ENCODE peak calls at places on chromosome 20, in four cellular contexts. C is neural progenitor cell, I is GM23248, A is SK-N-SH. X is an unnamed sample.

GRCh38 chr20:25032065-25032477 is 25.9 kb downstream of the ACSS1 start:
- DNase-seq in C (no peak), I (no peak), A (no peak), X (peak; percentile 14)

GRCh38 chr20:35563834-35564233 is 22.0 kb downstream of the ERGIC3 start:
- DNase-seq in C (no peak), I (no peak), A (no peak), X (no peak)

GRCh38 chr20:38290829-38291581 is 13.0 kb upstream of the BPI start:
- DNase-seq in C (peak; percentile 77), I (peak; percentile 73), A (peak; percentile 42), X (peak; percentile 92)

GRCh38 chr20:37932919-37933318 is 30.0 kb downstream of the VSTM2L start:
- DNase-seq in C (no peak), I (no peak), A (no peak), X (no peak)

GRCh38 chr20:44035924-44036323 is 121.3 kb downstream of the TOX2 start:
- DNase-seq in C (no peak), I (no peak), A (no peak), X (no peak)

GRCh38 chr20:50215917-50216316 is 25.3 kb downstream of the CEBPB start:
- DNase-seq in C (no peak), I (no peak), A (no peak), X (no peak)

GRCh38 chr20:3804781-3805180 is 8.7 kb downstream of the CDC25B start:
- DNase-seq in C (no peak), I (no peak), A (no peak), X (no peak)

GRCh38 chr20:1893721-1894470 is 1.3 kb upstream of the SIRPA start:
- DNase-seq in C (no peak), I (peak; percentile 47), A (no peak), X (peak; percentile 81)

GRCh38 chr20:62618622-62619529 is 23.4 kb upstream of the SLCO4A1 start:
- DNase-seq in C (peak; percentile 46), I (no peak), A (no peak), X (peak; percentile 24)

GRCh38 chr20:20184149-20184548 is 131.8 kb downstream of the CFAP61 start:
- DNase-seq in C (no peak), I (peak; percentile 18), A (no peak), X (peak; percentile 41)

GRCh38 chr20:45229264-45230056 is 8.3 kb downstream of the SEMG2 start:
- DNase-seq in C (peak; percentile 30), I (peak; percentile 23), A (peak; percentile 12), X (peak; percentile 91)

GRCh38 chr20:34299925-34300806 is 3.0 kb downstream of the AHCY start:
- DNase-seq in C (no peak), I (peak; percentile 27), A (no peak), X (no peak)

GRCh38 chr20:576156-576555 is 32.6 kb upstream of the CSNK2A1 start:
- DNase-seq in C (no peak), I (no peak), A (no peak), X (no peak)

GRCh38 chr20:52191132-52191435 is 495 bp downstream of the ZFP64 start:
- DNase-seq in C (no peak), I (no peak), A (no peak), X (peak; percentile 63)

GRCh38 chr20:53736757-53737403 is 143.2 kb upstream of the ZNF217 start:
- DNase-seq in C (no peak), I (peak; percentile 76), A (no peak), X (peak; percentile 80)

GRCh38 chr20:54284928-54285704 is 77.2 kb downstream of the PFDN4 start:
- DNase-seq in C (no peak), I (peak; percentile 30), A (no peak), X (no peak)

GRCh38 chr20:52312131-52312729 is 120.7 kb upstream of the ZFP64 start:
- DNase-seq in C (peak; percentile 76), I (peak; percentile 79), A (peak; percentile 70), X (peak; percentile 80)

GRCh38 chr20:9062066-9062465 is 6.8 kb upstream of the PLCB4 start:
- DNase-seq in C (no peak), I (no peak), A (no peak), X (no peak)

GRCh38 chr20:32455171-32455900 is 97.2 kb downstream of the ASXL1 start:
- DNase-seq in C (no peak), I (no peak), A (no peak), X (no peak)
- H3K36me3 ChIP-seq in C (no peaks in the 10 kb centered on the region), I (no peaks in the 10 kb centered on the region), A (peaks cover 45% of the 10 kb centered on the region), X (peaks cover 4% of the 10 kb centered on the region)

GRCh38 chr20:23145281-23145700 is 59.2 kb upstream of the CD93 start:
- DNase-seq in C (no peak), I (peak; percentile 98), A (no peak), X (no peak)

GRCh38 chr20:23147964-23148720 is 62.0 kb upstream of the CD93 start:
- DNase-seq in C (no peak), I (peak; percentile 93), A (no peak), X (no peak)

GRCh38 chr20:23146111-23146640 is 60.1 kb upstream of the CD93 start:
- DNase-seq in C (no peak), I (peak; percentile 23), A (no peak), X (no peak)

GRCh38 chr20:23147647-23147963 is 61.5 kb upstream of the CD93 start:
- DNase-seq in C (no peak), I (no peak), A (no peak), X (no peak)

DNA sequence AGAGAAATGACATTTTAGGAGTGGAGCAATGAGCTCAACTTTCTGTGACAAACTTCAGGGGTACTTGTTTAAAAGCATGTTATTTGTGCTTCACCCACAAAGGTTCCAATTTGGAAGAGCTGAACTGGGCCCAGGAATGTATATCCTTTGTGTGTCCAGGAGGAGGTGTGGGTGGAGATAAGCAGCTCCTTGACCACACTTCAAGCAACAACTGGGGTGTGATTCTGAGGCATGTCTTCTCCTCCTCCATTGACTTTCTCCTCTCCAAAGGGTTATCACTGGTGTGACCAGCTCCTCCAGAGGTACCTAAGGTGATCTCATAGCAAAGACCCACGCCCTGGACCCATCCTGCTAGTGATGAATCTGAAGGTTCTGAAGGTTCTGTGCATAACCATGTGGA is 60.7 kb upstream of the CD93 start:
- DNase-seq in C (no peak), I (peak; percentile 6), A (no peak), X (no peak)
- H3K4me1 ChIP-seq in C (no peaks in the 10 kb centered on the region), I (peaks cover 84% of the 10 kb centered on the region), A (no peaks in the 10 kb centered on the region), X (no peaks in the 10 kb centered on the region)

DNA sequence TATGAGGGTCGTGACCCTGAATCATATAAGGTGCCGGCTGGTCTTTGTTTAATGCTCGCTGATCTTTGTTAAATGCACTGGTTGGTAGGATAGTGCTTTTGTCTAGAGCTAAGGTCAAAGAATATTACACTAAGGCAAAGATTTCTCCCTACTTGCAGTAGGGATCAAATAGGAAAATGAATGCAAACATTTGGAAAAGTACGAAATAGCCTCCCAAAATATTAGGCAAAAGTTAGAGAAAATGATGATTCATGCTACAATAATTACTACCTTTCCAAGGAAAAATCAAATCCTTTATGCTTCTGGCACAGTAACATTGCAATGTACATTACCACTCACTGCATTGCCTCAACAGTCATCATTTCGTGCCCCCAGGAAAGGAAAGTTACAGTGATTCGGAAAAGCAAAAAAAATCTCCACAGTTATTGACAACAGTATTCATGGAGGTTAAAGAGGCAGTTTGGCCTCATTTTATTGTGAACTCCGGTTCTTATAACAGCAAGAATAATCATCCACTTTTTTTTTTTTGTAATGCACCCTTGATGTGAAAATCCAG is 61.6 kb upstream of the ZMYND8 start:
- DNase-seq in C (no peak), I (no peak), A (no peak), X (no peak)
- H3F3A ChIP-seq in C (peaks cover under 1% of the 10 kb centered on the region), I (no peaks in the 10 kb centered on the region), A (no peaks in the 10 kb centered on the region), X (peaks cover 6% of the 10 kb centered on the region)

GRCh38 chr20:57661201-57662027 is 41.2 kb upstream of the ZBP1 start:
- DNase-seq in C (no peak), I (no peak), A (peak; percentile 25), X (no peak)
- H3K36me3 ChIP-seq in C (no peaks in the 10 kb centered on the region), I (no peaks in the 10 kb centered on the region), A (peaks cover 30% of the 10 kb centered on the region), X (no peaks in the 10 kb centered on the region)

X was measured in GM23338.